ENCODE peak calls at places on chromosomes 5 and 9, in four cellular contexts. F is OCI-LY7, X is hepatocyte, S is left ventricle myocardium inferior. E is an unnamed sample.

GRCh38 chr5:87231037-87231808 is 36.5 kb upstream of the RASA1 start:
- DNase-seq in F (no peak), X (no peak), S (no peak), E (no peak)

GRCh38 chr9:112091805-112092204 is 83.3 kb downstream of the SUSD1 start:
- DNase-seq in F (no peak), X (no peak), S (no peak), E (peak)

GRCh38 chr5:14039063-14039462 is 94.6 kb upstream of the DNAH5 start:
- DNase-seq in F (no peak), X (no peak), S (no peak), E (no peak)

GRCh38 chr9:115522928-115523327 is 405.0 kb upstream of the TNC start:
- DNase-seq in F (no peak), X (no peak), S (no peak), E (no peak)

GRCh38 chr5:129367883-129368282 is 92.2 kb upstream of the ADAMTS19 start:
- DNase-seq in F (no peak), X (no peak), S (no peak), E (no peak)

GRCh38 chr5:157271740-157272271 is 5.9 kb downstream of the CYFIP2 start:
- DNase-seq in F (peak), X (no peak), S (no peak), E (peak)

GRCh38 chr5:120767171-120767820 is 303.2 kb downstream of the PRR16 start:
- DNase-seq in F (no peak), X (no peak), S (no peak), E (no peak)

GRCh38 chr5:98940586-98940985 is 11.8 kb upstream of the CHD1 start:
- DNase-seq in F (no peak), X (no peak), S (no peak), E (no peak)

GRCh38 chr5:96219580-96220281 is 213.3 kb downstream of the PCSK1 start:
- DNase-seq in F (no peak), X (no peak), S (no peak), E (no peak)

GRCh38 chr5:40679071-40679997 is at the start of gene PTGER4:
- DNase-seq in F (peak), X (peak), S (peak), E (peak)

GRCh38 chr5:176743136-176743827 is 67.1 kb upstream of the UNC5A start:
- DNase-seq in F (no peak), X (peak), S (no peak), E (no peak)

GRCh38 chr5:159405611-159406031 is 75.3 kb upstream of the IL12B start:
- DNase-seq in F (peak), X (no peak), S (no peak), E (peak)

GRCh38 chr9:79390077-79390673 is 181.6 kb upstream of the TLE4 start:
- DNase-seq in F (no peak), X (peak), S (no peak), E (no peak)

GRCh38 chr5:179259731-179260323 is 85.4 kb downstream of the ADAMTS2 start:
- DNase-seq in F (no peak), X (peak), S (no peak), E (no peak)

GRCh38 chr5:38634961-38635369 is 78.5 kb upstream of the LIFR start:
- DNase-seq in F (no peak), X (peak), S (no peak), E (no peak)

GRCh38 chr5:57817001-57817453 is 334.4 kb upstream of the ACTBL2 start:
- DNase-seq in F (no peak), X (peak), S (no peak), E (no peak)

GRCh38 chr9:90900130-90900529 is 98.5 kb downstream of the SYK start:
- DNase-seq in F (no peak), X (no peak), S (peak), E (no peak)

GRCh38 chr5:160749026-160749425 is 103.0 kb downstream of the ATP10B start:
- DNase-seq in F (no peak), X (no peak), S (no peak), E (no peak)

GRCh38 chr5:927172-928015 is 34.7 kb downstream of the TRIP13 start:
- DNase-seq in F (no peak), X (no peak), S (no peak), E (no peak)

GRCh38 chr5:108801776-108802175 is 54.1 kb downstream of the FER start:
- DNase-seq in F (no peak), X (no peak), S (no peak), E (no peak)

GRCh38 chr9:100379862-100380261 is 27.1 kb upstream of the TEX10 start:
- DNase-seq in F (no peak), X (peak), S (no peak), E (no peak)

GRCh38 chr5:150946351-150946905 is 41.6 kb upstream of the ZNF300 start:
- DNase-seq in F (no peak), X (no peak), S (peak), E (no peak)

GRCh38 chr9:100104314-100104713 is 5.3 kb downstream of the INVS start:
- DNase-seq in F (no peak), X (no peak), S (no peak), E (no peak)

GRCh38 chr9:71620806-71621205 is 147.5 kb downstream of the CEMIP2 start:
- DNase-seq in F (no peak), X (no peak), S (no peak), E (no peak)

GRCh38 chr9:121577201-121577600 is 74.2 kb upstream of the DAB2IP start:
- DNase-seq in F (no peak), X (no peak), S (peak), E (no peak)

GRCh38 chr5:172165465-172165864 is 22.6 kb downstream of the STK10 start:
- DNase-seq in F (no peak), X (no peak), S (no peak), E (no peak)
- H3K27ac ChIP-seq in F (no peak), X (no peak), S (peak), E (no peak)

GRCh38 chr5:181207960-181208253 is 2.9 kb upstream of the TRIM7 start:
- DNase-seq in F (no peak), X (no peak), S (no peak), E (no peak)
- H3K4me3 ChIP-seq in F (peak), X (no peak), S (peak), E (peak)

GRCh38 chr5:132029609-132030008 is 18.2 kb upstream of the ACSL6 start:
- DNase-seq in F (no peak), X (no peak), S (no peak), E (no peak)

GRCh38 chr5:132024789-132025402 is 13.4 kb upstream of the ACSL6 start:
- DNase-seq in F (no peak), X (no peak), S (no peak), E (no peak)

GRCh38 chr5:132026516-132027008 is 15.1 kb upstream of the ACSL6 start:
- DNase-seq in F (no peak), X (no peak), S (no peak), E (no peak)

GRCh38 chr5:132025403-132025971 is 14.0 kb upstream of the ACSL6 start:
- DNase-seq in F (no peak), X (no peak), S (no peak), E (no peak)

DNA sequence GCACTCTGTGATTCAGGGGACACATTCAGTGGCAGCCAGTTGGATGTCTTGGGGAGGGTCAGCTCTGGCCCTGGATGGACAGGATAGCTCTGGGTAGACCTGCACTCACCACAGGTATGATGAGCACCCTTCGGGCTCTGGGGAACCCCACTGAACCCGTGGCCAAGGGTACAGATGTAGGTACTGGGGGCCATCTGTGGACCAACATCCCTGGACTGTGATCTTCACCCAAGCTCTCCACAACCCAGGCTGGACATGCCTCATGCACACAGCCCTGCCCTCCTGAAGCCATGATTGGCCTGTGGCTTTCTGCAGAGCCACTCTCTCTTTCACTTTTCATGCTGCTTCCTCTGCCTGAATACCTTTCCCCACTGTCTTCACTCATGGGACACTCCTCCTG is 15.6 kb upstream of the ACSL6 start:
- DNase-seq in F (no peak), X (no peak), S (no peak), E (no peak)
- H3K27ac ChIP-seq in F (no peak), X (no peak), S (no peak), E (no peak)

GRCh38 chr9:133956520-133957076 is 35.5 kb downstream of the VAV2 start:
- DNase-seq in F (peak), X (peak), S (no peak), E (no peak)
- H3K4me3 ChIP-seq in F (peak), X (no peak), S (peak), E (no peak)

GRCh38 chr9:114504341-114505186 is 709 bp downstream of the WHRN start:
- DNase-seq in F (no peak), X (peak), S (peak), E (no peak)
- H3K27ac ChIP-seq in F (no peak), X (peak), S (no peak), E (no peak)

E was measured in HL-60.